ENCODE peak calls at places on chromosomes 2 and 18, in four cellular contexts. U is glutamatergic neuron, W is endothelial cell, G is BE2C. K is an unnamed sample.

GRCh38 chr2:3849213-3849612 is 145.8 kb downstream of the DCDC2C start:
- DNase-seq in G (no peak), W (no peak), U (no peak), K (no peak)

GRCh38 chr2:27264753-27265535 is 2.1 kb upstream of the SLC30A3 start:
- DNase-seq in W (peak), G (peak), U (peak), K (peak)

GRCh38 chr18:61782545-61782944 is 110.3 kb downstream of the RNF152 start:
- DNase-seq in U (no peak), G (no peak), W (no peak), K (peak)

GRCh38 chr18:44680271-44681038 is at the start of gene SETBP1:
- DNase-seq in W (peak), U (peak), G (peak), K (peak)

GRCh38 chr2:47225061-47225783 is 70.1 kb upstream of the STPG4 start:
- DNase-seq in W (no peak), U (peak), G (peak), K (peak)

GRCh38 chr18:64331419-64331818 is 182.5 kb upstream of the LINC00305 start:
- DNase-seq in U (no peak), W (no peak), G (no peak), K (no peak)

GRCh38 chr2:203869610-203870042 is 2.1 kb downstream of the CTLA4 start:
- DNase-seq in W (no peak), G (no peak), U (no peak), K (no peak)

GRCh38 chr2:40033781-40034180 is 254.7 kb upstream of the THUMPD2 start:
- DNase-seq in U (no peak), G (no peak), W (no peak), K (no peak)

GRCh38 chr2:216220976-216221375 is 111.8 kb downstream of the XRCC5 start:
- DNase-seq in U (no peak), G (no peak), W (no peak), K (no peak)

GRCh38 chr2:105258835-105259350 is 17.4 kb downstream of the GPR45 start:
- DNase-seq in W (no peak), G (no peak), U (no peak), K (no peak)

GRCh38 chr2:142843731-142844130 is 33.7 kb upstream of the KYNU start:
- DNase-seq in U (no peak), G (no peak), W (no peak), K (no peak)

GRCh38 chr2:108409768-108410167 is 32.0 kb downstream of the SULT1C4 start:
- DNase-seq in G (no peak), U (no peak), W (no peak), K (no peak)

GRCh38 chr18:13003466-13003896 is 12.3 kb downstream of the CEP192 start:
- DNase-seq in W (peak), U (peak), G (peak), K (peak)

GRCh38 chr2:949894-950626 is 589 bp upstream of the SNTG2 start:
- DNase-seq in U (peak), G (no peak), W (peak), K (no peak)

GRCh38 chr2:13480057-13480456 is 763.3 kb downstream of the TRIB2 start:
- DNase-seq in U (no peak), G (no peak), W (no peak), K (no peak)

GRCh38 chr2:36912692-36913091 is 53.6 kb downstream of the STRN start:
- DNase-seq in W (no peak), U (no peak), G (no peak), K (no peak)

GRCh38 chr2:194815475-194815874 is 841.6 kb upstream of the SLC39A10 start:
- DNase-seq in U (no peak), W (no peak), G (no peak), K (no peak)

GRCh38 chr2:136081582-136082210 is 36.3 kb downstream of the CXCR4 start:
- DNase-seq in U (no peak), W (no peak), G (no peak), K (no peak)

GRCh38 chr2:74894261-74895030 is 60.5 kb downstream of the HK2 start:
- DNase-seq in G (no peak), W (no peak), U (no peak), K (no peak)

GRCh38 chr2:235095569-235095968 is 143.8 kb downstream of the SH3BP4 start:
- DNase-seq in U (no peak), W (no peak), G (no peak), K (no peak)

GRCh38 chr2:223545406-223545805 is 56.8 kb downstream of the SCG2 start:
- DNase-seq in G (no peak), U (no peak), W (no peak), K (no peak)

GRCh38 chr2:235492850-235493344 is 946 bp upstream of the AGAP1 start:
- DNase-seq in G (no peak), W (peak), U (peak), K (no peak)

GRCh38 chr18:73895701-73896100 is 251.9 kb downstream of the FBXO15 start:
- DNase-seq in G (no peak), U (no peak), W (no peak), K (no peak)

GRCh38 chr2:63446658-63447057 is 141.6 kb downstream of the WDPCP start:
- DNase-seq in G (no peak), U (no peak), W (no peak), K (no peak)

GRCh38 chr2:7432426-7432825 is 515.2 kb downstream of the RNF144A start:
- DNase-seq in W (no peak), G (no peak), U (no peak), K (no peak)

GRCh38 chr2:232350804-232351685 is 27.5 kb upstream of the ALPP start:
- DNase-seq in U (peak), G (no peak), W (no peak), K (no peak)

GRCh38 chr2:121368841-121369240 is 83.8 kb upstream of the TFCP2L1 start:
- DNase-seq in W (no peak), U (no peak), G (no peak), K (no peak)

GRCh38 chr2:72940786-72941185 is 23.5 kb downstream of the EMX1 start:
- DNase-seq in G (peak), U (no peak), W (no peak), K (no peak)

GRCh38 chr2:73043978-73044832 is 27.3 kb downstream of the SFXN5 start:
- DNase-seq in U (no peak), W (no peak), G (no peak), K (no peak)

GRCh38 chr2:36655456-36655855 is 41.1 kb upstream of the VIT start:
- DNase-seq in G (no peak), U (no peak), W (no peak), K (no peak)

GRCh38 chr2:43609304-43609883 is 13.6 kb upstream of the THADA start:
- DNase-seq in W (peak), G (peak), U (peak), K (peak)

GRCh38 chr18:79533591-79533990 is 137.9 kb downstream of the NFATC1 start:
- DNase-seq in W (no peak), G (no peak), U (peak), K (no peak)

GRCh38 chr2:229407170-229407569 is 136.1 kb upstream of the PID1 start:
- DNase-seq in U (no peak), G (no peak), W (no peak), K (no peak)

GRCh38 chr2:20422679-20423271 is 24.1 kb upstream of the RHOB start:
- DNase-seq in W (no peak), U (no peak), G (no peak), K (peak)

GRCh38 chr2:23449831-23450331 is 64.9 kb downstream of the KLHL29 start:
- DNase-seq in W (no peak), G (no peak), U (no peak), K (no peak)

K was measured in erythroblast.